ENCODE peak calls at places on chromosome 12, in ten cellular contexts. N is mammary epithelial cell, Q is GM23248, A is PC-3, L is HepG2, G is PC-9, K is fibroblast of lung, V is GM23338, B is endothelial cell of umbilical vein, T is GM12878. U is an unnamed sample.

GRCh38 chr12:460301-461230 is 827 bp downstream of the B4GALNT3 start:
- DNase-seq in N (peak; percentile 14), Q (peak; percentile 51), A (no peak), L (no peak), G (peak; percentile 32), K (no peak), V (peak; percentile 50), B (no peak), T (no peak), U (peak; percentile 48)

GRCh38 chr12:78559441-78559840 is 305.1 kb upstream of the SYT1 start:
- DNase-seq in N (no peak), Q (peak; percentile 17), A (no peak), L (no peak), G (no peak), K (no peak), V (no peak), B (no peak), T (no peak), U (no peak)

GRCh38 chr12:69851976-69852375 is 26.9 kb downstream of the MYRFL start:
- DNase-seq in N (peak; percentile 15), Q (peak; percentile 30), A (peak; percentile 74), L (no peak), G (no peak), K (peak; percentile 5), V (no peak), B (no peak), T (no peak), U (no peak)

GRCh38 chr12:14901228-14901562 is 15.5 kb upstream of the MGP start:
- DNase-seq in N (no peak), Q (no peak), A (peak; percentile 1), L (no peak), G (no peak), K (no peak), V (peak; percentile 51), B (no peak), T (no peak), U (no peak)

GRCh38 chr12:131833896-131834641 is 5.9 kb downstream of the MMP17 start:
- DNase-seq in N (no peak), Q (peak; percentile 60), A (peak; percentile 43), L (no peak), G (no peak), K (peak; percentile 40), V (peak; percentile 66), B (no peak), T (no peak), U (peak; percentile 10)

GRCh38 chr12:112091563-112091962 is 17.0 kb downstream of the NAA25 start:
- DNase-seq in N (no peak), Q (no peak), A (no peak), L (no peak), G (no peak), K (no peak), V (no peak), B (no peak), T (no peak), U (no peak)

GRCh38 chr12:17456486-17456885 is 633.5 kb downstream of the RERGL start:
- DNase-seq in N (no peak), Q (no peak), A (peak; percentile 21), L (no peak), G (no peak), K (no peak), V (no peak), B (no peak), T (no peak), U (no peak)

GRCh38 chr12:41604830-41605229 is 416.7 kb downstream of the PDZRN4 start:
- DNase-seq in N (no peak), Q (no peak), A (no peak), L (no peak), G (no peak), K (peak; percentile 4), V (no peak), B (no peak), T (no peak), U (no peak)

GRCh38 chr12:113142173-113142885 is 6.8 kb upstream of the RASAL1 start:
- DNase-seq in N (no peak), Q (no peak), A (no peak), L (peak; percentile 17), G (no peak), K (no peak), V (no peak), B (no peak), T (no peak), U (no peak)

GRCh38 chr12:119460876-119461275 is 126.3 kb downstream of the CCDC60 start:
- DNase-seq in N (no peak), Q (no peak), A (no peak), L (no peak), G (no peak), K (no peak), V (no peak), B (no peak), T (no peak), U (no peak)
- TF ChIP-seq EZH2 in N (no peak), Q (no peak), A (no peak), L (no peak), G (no peak), K (no peak), V (no peak), B (no peak), T (no peak), U (no peak)

GRCh38 chr12:100716949-100717732 is 77.4 kb upstream of the ANO4 start:
- DNase-seq in N (no peak), Q (peak; percentile 75), A (no peak), L (no peak), G (no peak), K (peak; percentile 13), V (peak; percentile 66), B (no peak), T (no peak), U (peak; percentile 48)
- TF ChIP-seq EZH2 in N (no peak), Q (no peak), A (no peak), L (no peak), G (no peak), K (no peak), V (no peak), B (no peak), T (no peak), U (no peak)

GRCh38 chr12:62190921-62191746 is 69.1 kb upstream of the USP15 start:
- DNase-seq in N (no peak), Q (peak; percentile 9), A (no peak), L (no peak), G (no peak), K (no peak), V (peak; percentile 66), B (no peak), T (no peak), U (peak; percentile 11)
- TF ChIP-seq EZH2 in N (no peak), Q (peak; percentile 69), A (no peak), L (no peak), G (no peak), K (peak; percentile 92), V (peak; percentile 78), B (peak; percentile 94), T (no peak), U (peak; percentile 91)

GRCh38 chr12:110689002-110689600 is at the start of gene HVCN1:
- DNase-seq in N (no peak), Q (peak; percentile 53), A (no peak), L (no peak), G (peak; percentile 23), K (peak; percentile 9), V (peak; percentile 71), B (no peak), T (no peak), U (peak; percentile 56)

GRCh38 chr12:110689601-110690430 is 901 bp upstream of the HVCN1 start:
- DNase-seq in N (no peak), Q (peak; percentile 42), A (no peak), L (no peak), G (peak; percentile 27), K (peak; percentile 26), V (peak; percentile 83), B (peak; percentile 43), T (peak; percentile 57), U (peak; percentile 39)

GRCh38 chr12:110687770-110688169 is 1.1 kb downstream of the HVCN1 start:
- DNase-seq in N (no peak), Q (no peak), A (no peak), L (no peak), G (no peak), K (no peak), V (no peak), B (no peak), T (no peak), U (no peak)

GRCh38 chr12:110686294-110686903 is 2.5 kb downstream of the HVCN1 start:
- DNase-seq in N (no peak), Q (no peak), A (no peak), L (no peak), G (no peak), K (no peak), V (no peak), B (no peak), T (no peak), U (no peak)

DNA sequence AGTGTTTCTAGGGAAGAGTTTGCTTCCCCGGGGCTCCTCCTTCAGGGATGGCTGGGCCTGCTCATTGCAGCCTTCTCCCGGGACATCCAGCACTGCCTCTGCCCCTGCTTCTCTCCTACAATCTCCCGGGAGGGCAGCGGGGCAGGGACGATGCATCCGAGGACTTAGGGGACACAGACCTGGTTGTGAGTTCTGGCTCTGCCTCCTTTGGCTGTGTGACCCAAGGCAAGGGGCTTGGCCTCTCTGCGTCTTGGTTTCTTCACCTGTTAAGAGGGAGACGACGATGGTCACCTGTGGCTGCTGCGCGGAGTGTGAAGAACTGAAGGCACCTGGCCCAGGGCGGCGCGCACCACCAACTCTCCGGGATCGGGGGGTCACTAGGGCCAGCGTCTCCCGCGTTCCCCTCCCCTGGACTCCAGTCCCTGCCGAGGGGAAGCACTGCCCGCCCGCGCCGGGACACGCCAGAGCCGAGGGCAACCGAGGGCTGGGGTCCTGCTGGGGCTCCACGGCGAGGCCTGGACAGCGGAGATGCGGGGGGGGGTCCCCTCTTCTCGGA is 391 bp downstream of the HVCN1 start:
- DNase-seq in N (no peak), Q (peak; percentile 12), A (no peak), L (no peak), G (peak; percentile 8), K (no peak), V (peak; percentile 33), B (peak; percentile 21), T (no peak), U (no peak)
- TF ChIP-seq EZH2 in N (peak; percentile 23), Q (no peak), A (no peak), L (no peak), G (no peak), K (no peak), V (no peak), B (no peak), T (no peak), U (no peak)

GRCh38 chr12:102955926-102956737 is 1.3 kb upstream of the ASCL1 start:
- DNase-seq in N (no peak), Q (peak; percentile 13), A (no peak), L (no peak), G (no peak), K (no peak), V (peak; percentile 62), B (no peak), T (no peak), U (peak; percentile 34)

GRCh38 chr12:102958830-102959176 is 1.3 kb downstream of the ASCL1 start:
- DNase-seq in N (no peak), Q (no peak), A (no peak), L (no peak), G (no peak), K (no peak), V (no peak), B (no peak), T (no peak), U (no peak)

GRCh38 chr12:102958073-102958829 is 777 bp downstream of the ASCL1 start:
- DNase-seq in N (peak; percentile 25), Q (peak; percentile 54), A (no peak), L (no peak), G (no peak), K (peak; percentile 10), V (peak; percentile 77), B (peak; percentile 35), T (no peak), U (peak; percentile 60)

GRCh38 chr12:102957339-102958050 is at the start of gene ASCL1:
- DNase-seq in N (peak; percentile 33), Q (peak; percentile 58), A (no peak), L (no peak), G (no peak), K (peak; percentile 18), V (peak; percentile 74), B (peak; percentile 11), T (no peak), U (peak; percentile 44)

GRCh38 chr12:102956738-102957338 is 636 bp upstream of the ASCL1 start:
- DNase-seq in N (no peak), Q (no peak), A (no peak), L (no peak), G (no peak), K (no peak), V (no peak), B (no peak), T (no peak), U (no peak)
- TF ChIP-seq EZH2 in N (no peak), Q (no peak), A (no peak), L (no peak), G (no peak), K (no peak), V (peak; percentile 88), B (peak; percentile 26), T (no peak), U (no peak)